ENCODE peak calls at places on chromosomes 2 and 18, in seven cellular contexts. G is fibroblast of lung, J is left colon, N is A172, I is HS-5, Y is iris pigment epithelial cell, L is mucosa of gallbladder. F is an unnamed sample.

GRCh38 chr2:216576611-216577010 is 56.6 kb upstream of the IGFBP2 start:
- DNase-seq in I (no peak), N (no peak), G (no peak), L (no peak), Y (no peak), J (no peak), F (no peak)

GRCh38 chr2:11109002-11109401 is 46.3 kb upstream of the SLC66A3 start:
- DNase-seq in Y (no peak), I (no peak), J (no peak), G (no peak), N (no peak), L (no peak), F (no peak)

GRCh38 chr2:130351495-130352125 is 4.2 kb upstream of the PTPN18 start:
- DNase-seq in N (no peak), I (no peak), G (no peak), L (no peak), J (no peak), Y (no peak), F (no peak)

GRCh38 chr2:36507408-36507812 is 90.6 kb downstream of the FEZ2 start:
- DNase-seq in G (peak; percentile 78), J (peak; percentile 49), Y (peak; percentile 67), N (peak; percentile 70), L (peak; percentile 47), I (no peak), F (peak; percentile 84)

GRCh38 chr2:101406867-101407266 is 19.6 kb upstream of the CREG2 start:
- DNase-seq in I (peak; percentile 61), J (no peak), Y (peak; percentile 93), L (no peak), G (peak; percentile 84), N (peak; percentile 58), F (peak; percentile 60)

GRCh38 chr2:139742216-139743172 is 962.3 kb upstream of the NXPH2 start:
- DNase-seq in J (no peak), Y (no peak), N (no peak), L (no peak), I (no peak), G (no peak), F (no peak)

GRCh38 chr2:199309411-199309810 is 148.3 kb downstream of the SATB2 start:
- DNase-seq in L (no peak), G (no peak), I (no peak), N (no peak), Y (no peak), J (no peak), F (no peak)

GRCh38 chr2:239765911-239766310 is 259.2 kb downstream of the NDUFA10 start:
- DNase-seq in J (no peak), N (no peak), Y (no peak), L (no peak), I (no peak), G (no peak), F (no peak)

GRCh38 chr18:65610939-65611338 is 139.9 kb upstream of the CDH7 start:
- DNase-seq in Y (no peak), G (no peak), N (no peak), I (no peak), J (no peak), L (no peak), F (no peak)

GRCh38 chr2:189627789-189628188 is 33.5 kb upstream of the ASNSD1 start:
- DNase-seq in I (no peak), G (no peak), N (no peak), L (no peak), Y (no peak), J (no peak), F (no peak)

GRCh38 chr2:38245114-38245641 is 131.9 kb downstream of the ATL2 start:
- DNase-seq in L (no peak), N (peak; percentile 41), I (no peak), J (no peak), Y (no peak), G (no peak), F (no peak)

GRCh38 chr2:190111166-190111565 is 48.6 kb upstream of the MSTN start:
- DNase-seq in J (no peak), I (no peak), Y (no peak), N (no peak), G (no peak), L (no peak), F (no peak)

GRCh38 chr2:127623388-127624320 is 22.3 kb upstream of the GPR17 start:
- DNase-seq in Y (peak; percentile 68), N (peak; percentile 77), I (no peak), G (peak; percentile 4), L (no peak), J (peak; percentile 3), F (peak; percentile 19)

GRCh38 chr2:207231106-207231860 is 65.5 kb upstream of the KLF7 start:
- DNase-seq in G (no peak), I (no peak), N (no peak), Y (no peak), L (no peak), J (no peak), F (no peak)

GRCh38 chr2:36416370-36417165 is 61.0 kb downstream of the CRIM1 start:
- DNase-seq in N (no peak), J (peak; percentile 50), G (peak; percentile 43), Y (no peak), I (no peak), L (no peak), F (no peak)

GRCh38 chr2:218280260-218280870 is 10.0 kb downstream of the PNKD start:
- DNase-seq in J (no peak), G (no peak), Y (no peak), I (no peak), N (no peak), L (no peak), F (no peak)

GRCh38 chr2:27379840-27380625 is 501 bp downstream of the ZNF513 start:
- DNase-seq in G (peak; percentile 59), N (no peak), J (peak; percentile 82), Y (peak; percentile 63), L (peak; percentile 59), I (no peak), F (peak; percentile 45)

GRCh38 chr2:203463176-203463797 is 71.8 kb downstream of the RAPH1 start:
- DNase-seq in I (no peak), L (no peak), Y (no peak), N (no peak), G (peak; percentile 64), J (no peak), F (peak; percentile 83)

GRCh38 chr2:10620481-10620880 is 69.3 kb downstream of the NOL10 start:
- DNase-seq in N (peak; percentile 56), I (peak; percentile 68), G (peak; percentile 71), J (no peak), Y (peak; percentile 95), L (no peak), F (peak; percentile 84)

GRCh38 chr18:30622635-30623034 is 419.9 kb downstream of the DSC3 start:
- DNase-seq in Y (no peak), G (no peak), L (no peak), I (no peak), N (no peak), J (no peak), F (no peak)

GRCh38 chr2:216034065-216034464 is 20.7 kb upstream of the MREG start:
- DNase-seq in G (peak; percentile 76), I (no peak), Y (peak; percentile 83), J (peak; percentile 75), N (peak; percentile 52), L (peak; percentile 71), F (peak; percentile 74)

GRCh38 chr2:45616663-45617411 is 5.8 kb upstream of the SRBD1 start:
- DNase-seq in I (no peak), N (peak; percentile 23), G (peak; percentile 75), L (no peak), Y (peak; percentile 74), J (no peak), F (peak; percentile 68)

GRCh38 chr2:150296795-150297546 is 190.5 kb downstream of the RND3 start:
- DNase-seq in J (no peak), Y (peak; percentile 82), N (peak; percentile 43), G (peak; percentile 62), I (no peak), L (no peak), F (peak; percentile 16)

GRCh38 chr2:177646791-177647190 is 254.2 kb downstream of the AGPS start:
- DNase-seq in N (no peak), G (no peak), L (no peak), Y (no peak), J (no peak), I (no peak), F (no peak)

GRCh38 chr2:193011870-193012269 is 817.1 kb upstream of the TMEFF2 start:
- DNase-seq in J (no peak), G (no peak), Y (no peak), L (no peak), N (no peak), I (no peak), F (no peak)

GRCh38 chr18:65761636-65762310 is 11.0 kb downstream of the CDH7 start:
- DNase-seq in I (no peak), Y (no peak), N (no peak), G (no peak), L (no peak), J (no peak), F (no peak)

GRCh38 chr2:118387509-118387908 is 299.2 kb downstream of the INSIG2 start:
- DNase-seq in N (peak; percentile 30), G (peak; percentile 64), J (no peak), L (no peak), Y (peak; percentile 79), I (peak; percentile 76), F (peak; percentile 9)

GRCh38 chr2:233473386-233473791 is 93.2 kb downstream of the USP40 start:
- DNase-seq in Y (no peak), L (no peak), N (no peak), I (no peak), G (no peak), J (no peak), F (no peak)

GRCh38 chr18:24611075-24611474 is 150.6 kb downstream of the HRH4 start:
- DNase-seq in J (no peak), L (no peak), I (no peak), G (no peak), Y (no peak), N (no peak), F (no peak)

GRCh38 chr2:39999864-40000263 is 220.8 kb upstream of the THUMPD2 start:
- DNase-seq in N (no peak), I (no peak), G (no peak), Y (no peak), J (no peak), L (no peak), F (no peak)

GRCh38 chr18:74351354-74351753 is 35.7 kb downstream of the C18orf63 start:
- DNase-seq in Y (peak; percentile 54), G (peak; percentile 35), I (no peak), L (no peak), J (no peak), N (peak; percentile 68), F (no peak)

GRCh38 chr2:12844511-12844910 is 127.8 kb downstream of the TRIB2 start:
- DNase-seq in N (no peak), I (no peak), J (no peak), Y (no peak), G (no peak), L (no peak), F (no peak)

F was measured in adipocyte.